ENCODE peak calls at places on chromosomes 12 and 14, in eight cellular contexts. T is left ventricle myocardium superior, Q is GM04503, W is non-pigmented ciliary epithelial cell, Z is endothelial cell of umbilical vein, A is globus pallidus, N is Calu3, V is GDM1. X is an unnamed sample.

GRCh38 chr12:41288188-41288811 is 100.2 kb downstream of the PDZRN4 start:
- DNase-seq in Z (no peak), N (no peak), A (no peak), Q (no peak), T (no peak), W (no peak), V (no peak), X (no peak)

GRCh38 chr12:24561882-24562760 is 386.8 kb downstream of the BCAT1 start:
- DNase-seq in W (no peak), Z (peak), V (no peak), N (peak), T (peak), Q (no peak), A (peak), X (no peak)

GRCh38 chr12:104669057-104669770 is 212.5 kb downstream of the CHST11 start:
- DNase-seq in Q (no peak), N (no peak), A (peak), T (peak), Z (peak), W (no peak), V (no peak), X (no peak)

GRCh38 chr12:80763874-80764273 is 47.2 kb downstream of the MYF5 start:
- DNase-seq in Z (peak), N (peak), A (peak), T (no peak), V (no peak), W (no peak), Q (no peak), X (no peak)

GRCh38 chr14:104686624-104687517 is 2.5 kb upstream of the INF2 start:
- DNase-seq in A (no peak), W (no peak), V (no peak), Z (no peak), Q (no peak), T (peak), N (no peak), X (no peak)

GRCh38 chr14:102035914-102036313 is 50.9 kb downstream of the HSP90AA1 start:
- DNase-seq in A (no peak), W (no peak), V (no peak), T (no peak), Z (no peak), N (no peak), Q (no peak), X (no peak)

GRCh38 chr12:25518512-25518911 is 34.6 kb downstream of the LMNTD1 start:
- DNase-seq in T (no peak), N (no peak), A (no peak), W (no peak), V (no peak), Q (no peak), Z (no peak), X (no peak)

GRCh38 chr12:124661382-124661781 is 94.0 kb upstream of the NCOR2 start:
- DNase-seq in W (no peak), N (no peak), V (no peak), T (no peak), Z (no peak), Q (no peak), A (peak), X (no peak)

GRCh38 chr12:65565601-65566560 is 258.4 kb upstream of the HMGA2 start:
- DNase-seq in V (no peak), A (no peak), Z (peak), Q (peak), T (no peak), N (no peak), W (peak), X (no peak)